ENCODE peak calls at places on chromosomes 3 and 15, in four cellular contexts. W is mesenchymal stem cell, L is H1, I is H9. Q is an unnamed sample.

GRCh38 chr3:58003093-58003492 is 5.1 kb upstream of the FLNB start:
- DNase-seq in L (no peak), I (no peak), W (no peak), Q (no peak)

GRCh38 chr3:127457094-127457475 is 133.4 kb downstream of the TPRA1 start:
- DNase-seq in W (peak; percentile 46), L (peak; percentile 77), I (peak; percentile 74), Q (no peak)

GRCh38 chr3:186311431-186311830 is 50.6 kb downstream of the DGKG start:
- DNase-seq in L (no peak), I (no peak), W (no peak), Q (no peak)

GRCh38 chr3:66220066-66220465 is 735 bp upstream of the SLC25A26 start:
- DNase-seq in I (no peak), L (no peak), W (peak; percentile 3), Q (no peak)

GRCh38 chr3:165852150-165852549 is 14.9 kb upstream of the BCHE start:
- DNase-seq in L (no peak), I (no peak), W (no peak), Q (no peak)

GRCh38 chr15:89809093-89809786 is 5.4 kb downstream of the ANPEP start:
- DNase-seq in I (no peak), W (no peak), L (no peak), Q (no peak)

GRCh38 chr3:44913868-44914468 is 39.6 kb downstream of the TGM4 start:
- DNase-seq in W (peak; percentile 66), I (peak; percentile 85), L (peak; percentile 85), Q (peak; percentile 63)

GRCh38 chr3:119627461-119627860 is 29.8 kb downstream of the PLA1A start:
- DNase-seq in I (no peak), W (no peak), L (no peak), Q (no peak)

GRCh38 chr3:194727435-194728128 is 41.9 kb downstream of the FAM43A start:
- DNase-seq in I (no peak), L (no peak), W (peak; percentile 88), Q (no peak)

GRCh38 chr15:80242802-80243201 is 9.2 kb downstream of the CTXND1 start:
- DNase-seq in W (no peak), I (no peak), L (no peak), Q (no peak)

GRCh38 chr15:67105065-67105951 is 39.9 kb downstream of the SMAD3 start:
- DNase-seq in I (no peak), L (no peak), W (peak; percentile 97), Q (no peak)

GRCh38 chr3:53167418-53168174 is 6.6 kb downstream of the PRKCD start:
- DNase-seq in L (no peak), W (no peak), I (no peak), Q (no peak)

GRCh38 chr15:28273468-28273867 is 48.5 kb downstream of the HERC2 start:
- DNase-seq in L (no peak), W (peak; percentile 45), I (peak; percentile 44), Q (peak; percentile 9)

GRCh38 chr3:122758877-122759670 is 34.6 kb downstream of the HSPBAP1 start:
- DNase-seq in W (no peak), I (no peak), L (no peak), Q (no peak)

GRCh38 chr3:96331341-96331740 is 483.1 kb upstream of the EPHA6 start:
- DNase-seq in I (no peak), L (no peak), W (no peak), Q (no peak)

GRCh38 chr3:44762690-44763089 is 1.1 kb downstream of the KIF15 start:
- DNase-seq in W (no peak), I (no peak), L (no peak), Q (no peak)

GRCh38 chr3:30347679-30348216 is 258.7 kb upstream of the TGFBR2 start:
- DNase-seq in W (peak; percentile 93), L (no peak), I (no peak), Q (no peak)
- H2BK120ac ChIP-seq in W (peak overlapping the region; percentile 49), L (no peak overlapping the region), I (no peak overlapping the region), Q (no peak overlapping the region)

GRCh38 chr15:100715571-100716455 is 113.4 kb downstream of the ASB7 start:
- DNase-seq in W (no peak), I (peak; percentile 9), L (peak; percentile 29), Q (no peak)

GRCh38 chr15:100714749-100715342 is 112.5 kb downstream of the ASB7 start:
- DNase-seq in I (no peak), W (no peak), L (peak; percentile 33), Q (no peak)

GRCh38 chr15:100718075-100718980 is 115.9 kb downstream of the ASB7 start:
- DNase-seq in W (no peak), I (peak; percentile 11), L (peak; percentile 19), Q (no peak)

GRCh38 chr15:100717596-100717995 is 115.2 kb downstream of the ASB7 start:
- DNase-seq in I (peak; percentile 4), L (no peak), W (no peak), Q (no peak)

DNA sequence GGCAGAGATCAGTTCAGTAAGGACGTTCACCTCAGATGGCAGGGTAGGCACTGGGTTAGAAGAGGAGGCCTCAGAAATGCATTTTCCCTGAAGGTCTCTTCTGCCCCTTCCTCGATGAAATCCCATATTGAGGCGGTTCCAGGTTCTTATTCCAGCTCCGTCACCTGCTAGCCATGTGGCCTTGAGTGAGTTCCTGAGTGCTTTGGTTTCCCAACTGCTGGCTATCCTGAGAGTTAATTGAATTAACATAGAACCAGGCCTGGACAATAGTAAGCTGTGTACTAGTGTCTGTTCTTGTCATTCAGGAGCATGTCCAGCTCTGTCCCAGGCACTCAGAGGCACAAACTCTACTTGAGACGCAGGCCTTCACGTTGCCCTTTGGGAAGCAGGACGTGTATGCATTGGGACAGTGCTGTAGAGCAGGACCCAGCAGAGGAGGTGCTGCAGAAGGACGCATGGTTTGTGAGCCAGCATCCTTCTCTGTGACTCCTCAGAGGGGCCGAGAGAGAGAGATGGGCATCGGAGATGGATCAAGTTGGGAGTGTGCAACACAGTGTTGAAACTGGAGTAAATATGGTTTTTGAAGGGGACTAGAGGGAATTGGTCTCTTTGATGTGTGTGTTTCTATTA is 114.2 kb downstream of the ASB7 start:
- DNase-seq in W (no peak), L (no peak), I (peak; percentile 10), Q (no peak)
- H2BK15ac ChIP-seq in W (no peak overlapping the region), L (no peak overlapping the region), I (no peak overlapping the region), Q (no peak overlapping the region)

GRCh38 chr3:15360786-15361493 is 28.6 kb upstream of the SH3BP5 start:
- DNase-seq in L (no peak), I (no peak), W (no peak), Q (no peak)

GRCh38 chr3:15356186-15356585 is 23.8 kb upstream of the SH3BP5 start:
- DNase-seq in W (no peak), L (no peak), I (no peak), Q (no peak)

GRCh38 chr3:15367059-15367458 is 34.7 kb upstream of the SH3BP5 start:
- DNase-seq in W (peak; percentile 38), L (no peak), I (no peak), Q (no peak)

GRCh38 chr3:15359677-15360397 is 27.5 kb upstream of the SH3BP5 start:
- DNase-seq in W (no peak), L (no peak), I (no peak), Q (no peak)

DNA sequence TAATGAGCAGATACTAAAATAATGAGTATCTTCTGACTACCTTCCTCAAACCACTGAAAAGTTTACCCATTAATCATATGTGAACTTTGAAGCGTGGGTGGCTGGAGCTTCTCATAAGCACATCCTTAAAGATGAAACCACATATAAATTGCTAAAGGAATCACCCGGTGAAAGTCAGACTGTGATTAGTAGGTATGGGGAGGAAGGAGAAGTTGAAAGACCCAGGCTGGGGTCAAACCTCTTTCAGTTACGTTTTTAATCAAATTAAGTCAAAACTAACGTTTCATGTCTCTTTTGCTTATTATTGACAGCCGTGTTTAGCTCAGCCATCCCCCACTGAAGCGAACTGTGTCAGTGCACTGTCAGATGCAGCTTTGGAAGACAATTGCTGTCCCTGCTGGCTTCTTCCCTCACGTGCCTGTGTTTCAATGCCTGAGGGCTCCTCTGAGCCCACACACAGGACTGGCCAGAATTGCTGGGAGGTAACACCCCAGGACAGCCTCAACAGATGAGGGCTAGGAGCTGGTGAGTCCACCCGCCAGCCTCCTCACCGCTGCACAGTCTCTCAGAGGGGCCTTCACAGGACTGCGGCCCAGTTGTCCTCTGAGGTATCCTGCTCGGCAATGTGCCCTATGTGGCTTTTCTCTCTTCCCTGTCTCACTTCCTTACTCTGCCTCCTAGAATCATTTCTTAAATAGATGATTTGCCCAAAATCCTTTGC is 29.3 kb upstream of the SH3BP5 start:
- DNase-seq in W (no peak), I (peak; percentile 45), L (no peak), Q (peak; percentile 21)
- H2BK12ac ChIP-seq in W (no peak overlapping the region), I (no peak overlapping the region), L (no peak overlapping the region), Q (no peak overlapping the region)

GRCh38 chr15:101251830-101252820 is at the start of gene CHSY1:
- DNase-seq in I (peak; percentile 50), L (peak; percentile 80), W (peak; percentile 96), Q (peak; percentile 74)

GRCh38 chr15:101254157-101255065 is 2.6 kb upstream of the CHSY1 start:
- DNase-seq in L (no peak), I (no peak), W (no peak), Q (no peak)

GRCh38 chr15:101250931-101251829 is 668 bp downstream of the CHSY1 start:
- DNase-seq in L (no peak), W (peak; percentile 49), I (no peak), Q (no peak)

GRCh38 chr15:101255066-101255415 is 3.2 kb upstream of the CHSY1 start:
- DNase-seq in W (no peak), L (no peak), I (no peak), Q (no peak)

DNA sequence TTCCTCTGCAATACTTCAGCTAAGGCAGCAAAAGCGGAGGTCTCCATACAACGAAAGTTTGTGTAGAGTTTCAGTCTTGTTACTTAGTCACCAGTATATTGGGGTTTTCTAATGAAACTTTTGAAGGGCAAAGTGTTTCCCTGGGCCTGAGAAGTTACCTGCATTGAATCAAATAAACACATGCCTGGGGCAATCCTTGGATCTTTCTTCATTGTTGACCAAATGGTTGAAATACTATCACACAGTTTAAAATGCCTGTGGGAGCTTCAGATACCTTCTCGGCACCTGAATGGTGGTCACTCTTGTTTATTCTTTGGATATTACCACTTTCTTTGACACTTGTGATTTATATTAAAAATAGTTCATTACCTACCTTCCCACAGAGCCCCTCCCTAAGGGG is 988 bp upstream of the CHSY1 start:
- DNase-seq in I (no peak), W (no peak), L (no peak), Q (no peak)
- H2BK120ac ChIP-seq in I (no peak overlapping the region), W (no peak overlapping the region), L (no peak overlapping the region), Q (no peak overlapping the region)

GRCh38 chr15:85625431-85625830 is 169.3 kb downstream of the KLHL25 start:
- DNase-seq in L (no peak), I (no peak), W (no peak), Q (no peak)
- H2BK15ac ChIP-seq in L (no peak overlapping the region), I (no peak overlapping the region), W (no peak overlapping the region), Q (no peak overlapping the region)